ENCODE peak calls at places on chromosome 1, in five cellular contexts. One of them, this sample, is unnamed.

GRCh38 chr1:22281521-22282241 is 138.8 kb upstream of the WNT4 start:
- DNase-seq in activated CD4-positive, CD25-positive, alpha-beta regulatory T cell treated with anti-CD3 and anti-CD28 coated beads, Interleukin-2, amount 50 U/mL, for 72 hours: no peak
- DNase-seq in endothelial cell: no peak
- DNase-seq in WTC11: no peak
- DNase-seq in activated CD4-positive, alpha-beta T cell treated with anti-CD3 and anti-CD28 coated beads, Interleukin-2, amount 50 U/mL, for 1 hour: no peak
- DNase-seq in this sample: no peak

GRCh38 chr1:206745301-206745700 is 25.3 kb upstream of the IL19 start:
- DNase-seq in activated CD4-positive, CD25-positive, alpha-beta regulatory T cell treated with anti-CD3 and anti-CD28 coated beads, Interleukin-2, amount 50 U/mL, for 72 hours: no peak
- DNase-seq in endothelial cell: no peak
- DNase-seq in WTC11: no peak
- DNase-seq in activated CD4-positive, alpha-beta T cell treated with anti-CD3 and anti-CD28 coated beads, Interleukin-2, amount 50 U/mL, for 1 hour: no peak
- DNase-seq in this sample: no peak

GRCh38 chr1:214075305-214076003 is 87.7 kb downstream of the PROX1 start:
- DNase-seq in activated CD4-positive, CD25-positive, alpha-beta regulatory T cell treated with anti-CD3 and anti-CD28 coated beads, Interleukin-2, amount 50 U/mL, for 72 hours: no peak
- DNase-seq in endothelial cell: no peak
- DNase-seq in WTC11: no peak
- DNase-seq in activated CD4-positive, alpha-beta T cell treated with anti-CD3 and anti-CD28 coated beads, Interleukin-2, amount 50 U/mL, for 1 hour: no peak
- DNase-seq in this sample: no peak

GRCh38 chr1:114756009-114756892 is 1.5 kb downstream of the CSDE1 start:
- DNase-seq in activated CD4-positive, CD25-positive, alpha-beta regulatory T cell treated with anti-CD3 and anti-CD28 coated beads, Interleukin-2, amount 50 U/mL, for 72 hours: no peak
- DNase-seq in endothelial cell: no peak
- DNase-seq in WTC11: no peak
- DNase-seq in activated CD4-positive, alpha-beta T cell treated with anti-CD3 and anti-CD28 coated beads, Interleukin-2, amount 50 U/mL, for 1 hour: no peak
- DNase-seq in this sample: no peak

GRCh38 chr1:100710881-100711660 is 8.5 kb upstream of the VCAM1 start:
- DNase-seq in activated CD4-positive, CD25-positive, alpha-beta regulatory T cell treated with anti-CD3 and anti-CD28 coated beads, Interleukin-2, amount 50 U/mL, for 72 hours: no peak
- DNase-seq in endothelial cell: no peak
- DNase-seq in WTC11: no peak
- DNase-seq in activated CD4-positive, alpha-beta T cell treated with anti-CD3 and anti-CD28 coated beads, Interleukin-2, amount 50 U/mL, for 1 hour: no peak
- DNase-seq in this sample: no peak

GRCh38 chr1:235882816-235883215 is 16.1 kb upstream of the LYST start:
- DNase-seq in activated CD4-positive, CD25-positive, alpha-beta regulatory T cell treated with anti-CD3 and anti-CD28 coated beads, Interleukin-2, amount 50 U/mL, for 72 hours: no peak
- DNase-seq in endothelial cell: no peak
- DNase-seq in WTC11: no peak
- DNase-seq in activated CD4-positive, alpha-beta T cell treated with anti-CD3 and anti-CD28 coated beads, Interleukin-2, amount 50 U/mL, for 1 hour: no peak
- DNase-seq in this sample: no peak

GRCh38 chr1:187443939-187444338 is 615.2 kb downstream of the PLA2G4A start:
- DNase-seq in activated CD4-positive, CD25-positive, alpha-beta regulatory T cell treated with anti-CD3 and anti-CD28 coated beads, Interleukin-2, amount 50 U/mL, for 72 hours: no peak
- DNase-seq in endothelial cell: no peak
- DNase-seq in WTC11: no peak
- DNase-seq in activated CD4-positive, alpha-beta T cell treated with anti-CD3 and anti-CD28 coated beads, Interleukin-2, amount 50 U/mL, for 1 hour: no peak
- DNase-seq in this sample: no peak

GRCh38 chr1:86938450-86938849 is 24.0 kb downstream of the HS2ST1 start:
- DNase-seq in activated CD4-positive, CD25-positive, alpha-beta regulatory T cell treated with anti-CD3 and anti-CD28 coated beads, Interleukin-2, amount 50 U/mL, for 72 hours: no peak
- DNase-seq in endothelial cell: no peak
- DNase-seq in WTC11: no peak
- DNase-seq in activated CD4-positive, alpha-beta T cell treated with anti-CD3 and anti-CD28 coated beads, Interleukin-2, amount 50 U/mL, for 1 hour: no peak
- DNase-seq in this sample: no peak

GRCh38 chr1:203760506-203760905 is 4.5 kb upstream of the LAX1 start:
- DNase-seq in activated CD4-positive, CD25-positive, alpha-beta regulatory T cell treated with anti-CD3 and anti-CD28 coated beads, Interleukin-2, amount 50 U/mL, for 72 hours: no peak
- DNase-seq in endothelial cell: no peak
- DNase-seq in WTC11: no peak
- DNase-seq in activated CD4-positive, alpha-beta T cell treated with anti-CD3 and anti-CD28 coated beads, Interleukin-2, amount 50 U/mL, for 1 hour: no peak
- DNase-seq in this sample: no peak

GRCh38 chr1:228555074-228555989 is 68.2 kb downstream of the RNF187 start:
- DNase-seq in activated CD4-positive, CD25-positive, alpha-beta regulatory T cell treated with anti-CD3 and anti-CD28 coated beads, Interleukin-2, amount 50 U/mL, for 72 hours: no peak
- DNase-seq in endothelial cell: no peak
- DNase-seq in WTC11: peak; percentile 31
- DNase-seq in activated CD4-positive, alpha-beta T cell treated with anti-CD3 and anti-CD28 coated beads, Interleukin-2, amount 50 U/mL, for 1 hour: peak; percentile 42
- DNase-seq in this sample: peak; percentile 29

GRCh38 chr1:1965546-1965945 is 38.0 kb downstream of the CFAP74 start:
- DNase-seq in activated CD4-positive, CD25-positive, alpha-beta regulatory T cell treated with anti-CD3 and anti-CD28 coated beads, Interleukin-2, amount 50 U/mL, for 72 hours: no peak
- DNase-seq in endothelial cell: no peak
- DNase-seq in WTC11: no peak
- DNase-seq in activated CD4-positive, alpha-beta T cell treated with anti-CD3 and anti-CD28 coated beads, Interleukin-2, amount 50 U/mL, for 1 hour: no peak
- DNase-seq in this sample: no peak

GRCh38 chr1:220631238-220631842 is 58.8 kb upstream of the C1orf115 start:
- DNase-seq in activated CD4-positive, CD25-positive, alpha-beta regulatory T cell treated with anti-CD3 and anti-CD28 coated beads, Interleukin-2, amount 50 U/mL, for 72 hours: no peak
- DNase-seq in endothelial cell: no peak
- DNase-seq in WTC11: no peak
- DNase-seq in activated CD4-positive, alpha-beta T cell treated with anti-CD3 and anti-CD28 coated beads, Interleukin-2, amount 50 U/mL, for 1 hour: no peak
- DNase-seq in this sample: no peak

GRCh38 chr1:77639056-77639455 is 43.4 kb downstream of the ZZZ3 start:
- DNase-seq in activated CD4-positive, CD25-positive, alpha-beta regulatory T cell treated with anti-CD3 and anti-CD28 coated beads, Interleukin-2, amount 50 U/mL, for 72 hours: no peak
- DNase-seq in endothelial cell: no peak
- DNase-seq in WTC11: no peak
- DNase-seq in activated CD4-positive, alpha-beta T cell treated with anti-CD3 and anti-CD28 coated beads, Interleukin-2, amount 50 U/mL, for 1 hour: no peak
- DNase-seq in this sample: no peak

GRCh38 chr1:25148673-25149300 is 83.5 kb downstream of the SYF2 start:
- DNase-seq in activated CD4-positive, CD25-positive, alpha-beta regulatory T cell treated with anti-CD3 and anti-CD28 coated beads, Interleukin-2, amount 50 U/mL, for 72 hours: no peak
- DNase-seq in endothelial cell: peak; percentile 22
- DNase-seq in WTC11: no peak
- DNase-seq in activated CD4-positive, alpha-beta T cell treated with anti-CD3 and anti-CD28 coated beads, Interleukin-2, amount 50 U/mL, for 1 hour: no peak
- DNase-seq in this sample: no peak

GRCh38 chr1:2955652-2956051 is 65.6 kb upstream of the ACTRT2 start:
- DNase-seq in activated CD4-positive, CD25-positive, alpha-beta regulatory T cell treated with anti-CD3 and anti-CD28 coated beads, Interleukin-2, amount 50 U/mL, for 72 hours: no peak
- DNase-seq in endothelial cell: no peak
- DNase-seq in WTC11: no peak
- DNase-seq in activated CD4-positive, alpha-beta T cell treated with anti-CD3 and anti-CD28 coated beads, Interleukin-2, amount 50 U/mL, for 1 hour: no peak
- DNase-seq in this sample: no peak

GRCh38 chr1:236209713-236210112 is 67.4 kb downstream of the GPR137B start:
- DNase-seq in activated CD4-positive, CD25-positive, alpha-beta regulatory T cell treated with anti-CD3 and anti-CD28 coated beads, Interleukin-2, amount 50 U/mL, for 72 hours: no peak
- DNase-seq in endothelial cell: no peak
- DNase-seq in WTC11: no peak
- DNase-seq in activated CD4-positive, alpha-beta T cell treated with anti-CD3 and anti-CD28 coated beads, Interleukin-2, amount 50 U/mL, for 1 hour: no peak
- DNase-seq in this sample: no peak

GRCh38 chr1:210264521-210265380 is 32.2 kb downstream of the SERTAD4 start:
- DNase-seq in activated CD4-positive, CD25-positive, alpha-beta regulatory T cell treated with anti-CD3 and anti-CD28 coated beads, Interleukin-2, amount 50 U/mL, for 72 hours: no peak
- DNase-seq in endothelial cell: no peak
- DNase-seq in WTC11: no peak
- DNase-seq in activated CD4-positive, alpha-beta T cell treated with anti-CD3 and anti-CD28 coated beads, Interleukin-2, amount 50 U/mL, for 1 hour: no peak
- DNase-seq in this sample: no peak

GRCh38 chr1:27348861-27349783 is 7.3 kb downstream of the SYTL1 start:
- DNase-seq in activated CD4-positive, CD25-positive, alpha-beta regulatory T cell treated with anti-CD3 and anti-CD28 coated beads, Interleukin-2, amount 50 U/mL, for 72 hours: no peak
- DNase-seq in endothelial cell: peak; percentile 32
- DNase-seq in WTC11: peak; percentile 80
- DNase-seq in activated CD4-positive, alpha-beta T cell treated with anti-CD3 and anti-CD28 coated beads, Interleukin-2, amount 50 U/mL, for 1 hour: peak; percentile 36
- DNase-seq in this sample: no peak